ENCODE peak calls at places on chromosomes 16 and 17, in nine cellular contexts. O is endodermal cell, Z is OCI-LY7, V is nephron progenitor cell, S is left lung, Q is HFFc6, Y is GM13976, G is A549, L is H1. K is an unnamed sample.
A peak's percentile ranks its signal among the peaks of the same experiment; 100 is the strongest.

GRCh38 chr16:65268331-65268730 is 146.5 kb upstream of the CDH11 start:
- DNase-seq in Q (peak; percentile 2), L (no peak), G (no peak), S (no peak), V (no peak), Y (no peak), Z (no peak), O (no peak), K (no peak)

GRCh38 chr16:84847554-84848415 is 28.0 kb downstream of the CRISPLD2 start:
- DNase-seq in Q (no peak), L (no peak), S (no peak), Y (no peak), G (no peak), Z (no peak), O (no peak), V (no peak), K (no peak)

GRCh38 chr16:87487361-87487924 is 5.4 kb downstream of the ZCCHC14 start:
- DNase-seq in G (no peak), O (peak; percentile 85), V (no peak), Z (no peak), Q (no peak), S (peak; percentile 86), Y (no peak), L (peak; percentile 15), K (no peak)

GRCh38 chr17:79619196-79619595 is 8.3 kb upstream of the RBFOX3 start:
- DNase-seq in L (no peak), O (peak; percentile 49), S (no peak), G (no peak), V (no peak), Y (no peak), Q (no peak), Z (no peak), K (no peak)

GRCh38 chr17:39757931-39758873 is 20.5 kb downstream of the GRB7 start:
- DNase-seq in S (no peak), O (peak; percentile 56), L (no peak), Y (peak; percentile 61), G (no peak), V (no peak), Q (no peak), Z (peak; percentile 57), K (no peak)

GRCh38 chr16:56880176-56880575 is 15.2 kb downstream of the SLC12A3 start:
- DNase-seq in Q (no peak), S (no peak), G (no peak), Y (no peak), O (no peak), V (no peak), Z (no peak), L (no peak), K (no peak)

GRCh38 chr17:6474376-6474775 is 30.1 kb downstream of the PIMREG start:
- DNase-seq in Q (no peak), Y (no peak), V (no peak), O (no peak), Z (no peak), L (no peak), S (peak; percentile 75), G (no peak), K (no peak)

GRCh38 chr16:47072158-47072557 is 71.6 kb downstream of the NETO2 start:
- DNase-seq in O (no peak), Y (no peak), S (no peak), L (no peak), Q (no peak), G (no peak), V (no peak), Z (no peak), K (no peak)

GRCh38 chr17:77694391-77695363 is 263.8 kb upstream of the TNRC6C start:
- DNase-seq in S (no peak), L (no peak), Z (no peak), Y (no peak), V (no peak), O (peak; percentile 46), Q (no peak), G (no peak), K (no peak)

DNA sequence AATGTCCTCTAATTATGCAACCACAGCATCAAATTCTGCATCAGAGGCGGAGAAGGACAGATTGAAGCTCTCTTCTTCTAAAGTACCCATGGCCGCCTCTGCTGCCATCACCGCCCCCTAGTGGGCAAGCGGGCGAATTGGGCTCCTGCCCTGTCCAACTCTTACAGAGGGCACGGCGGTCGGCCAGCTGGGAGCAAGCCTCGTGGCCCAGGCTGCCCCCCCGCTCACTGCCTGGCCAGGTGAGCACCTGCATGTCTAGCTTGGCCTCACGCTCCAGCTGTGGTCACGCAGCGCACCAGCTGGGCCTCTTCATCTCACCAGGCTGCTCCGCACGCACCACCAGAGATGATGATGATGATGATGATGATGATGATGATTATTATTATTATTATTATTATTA is 146.1 kb upstream of the TOM1L1 start:
- DNase-seq in Y (peak; percentile 12), Q (no peak), L (no peak), Z (peak; percentile 18), V (no peak), O (peak; percentile 89), S (peak; percentile 54), G (no peak), K (no peak)
- TF ChIP-seq CTCF in Y (no peak), Q (peak; percentile 40), L (peak; percentile 61), Z (peak; percentile 77), V (peak; percentile 27), O (peak; percentile 70), S (no peak), G (peak; percentile 19), K (peak; percentile 28)

GRCh38 chr17:67082110-67082509 is 37.8 kb downstream of the CACNG1 start:
- DNase-seq in L (no peak), Q (no peak), V (no peak), Z (peak; percentile 62), Y (peak; percentile 66), S (no peak), O (no peak), G (no peak), K (no peak)
- TF ChIP-seq CTCF in L (no peak), Q (no peak), V (no peak), Z (peak; percentile 72), Y (peak; percentile 26), S (no peak), O (peak; percentile 44), G (no peak), K (no peak)

DNA sequence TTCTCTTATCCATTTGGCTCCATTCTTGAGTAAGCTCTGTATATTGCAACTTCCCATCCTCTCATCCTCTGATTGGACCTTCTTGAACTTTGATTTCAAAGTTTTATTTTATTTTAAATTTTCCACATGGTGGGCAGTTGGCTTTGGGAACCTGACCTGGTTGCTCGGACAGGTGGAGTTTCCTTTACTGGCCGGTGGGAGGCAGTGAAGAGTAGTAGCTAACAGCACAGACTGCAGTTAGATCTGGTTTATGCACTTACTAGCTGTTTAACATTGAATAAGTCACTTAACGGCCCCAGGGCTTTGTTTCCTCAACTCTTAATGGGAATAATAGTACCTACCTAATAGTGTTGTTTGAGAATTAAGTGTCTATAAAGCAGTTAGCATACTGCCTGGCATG is 92.8 kb downstream of the GPR139 start:
- DNase-seq in Y (no peak), Q (no peak), Z (no peak), S (no peak), G (peak; percentile 12), V (peak; percentile 15), L (no peak), O (peak; percentile 74), K (no peak)
- TF ChIP-seq CTCF in Y (peak; percentile 10), Q (no peak), Z (peak; percentile 64), S (no peak), G (peak; percentile 37), V (peak; percentile 54), L (peak; percentile 68), O (peak; percentile 84), K (peak; percentile 56)

DNA sequence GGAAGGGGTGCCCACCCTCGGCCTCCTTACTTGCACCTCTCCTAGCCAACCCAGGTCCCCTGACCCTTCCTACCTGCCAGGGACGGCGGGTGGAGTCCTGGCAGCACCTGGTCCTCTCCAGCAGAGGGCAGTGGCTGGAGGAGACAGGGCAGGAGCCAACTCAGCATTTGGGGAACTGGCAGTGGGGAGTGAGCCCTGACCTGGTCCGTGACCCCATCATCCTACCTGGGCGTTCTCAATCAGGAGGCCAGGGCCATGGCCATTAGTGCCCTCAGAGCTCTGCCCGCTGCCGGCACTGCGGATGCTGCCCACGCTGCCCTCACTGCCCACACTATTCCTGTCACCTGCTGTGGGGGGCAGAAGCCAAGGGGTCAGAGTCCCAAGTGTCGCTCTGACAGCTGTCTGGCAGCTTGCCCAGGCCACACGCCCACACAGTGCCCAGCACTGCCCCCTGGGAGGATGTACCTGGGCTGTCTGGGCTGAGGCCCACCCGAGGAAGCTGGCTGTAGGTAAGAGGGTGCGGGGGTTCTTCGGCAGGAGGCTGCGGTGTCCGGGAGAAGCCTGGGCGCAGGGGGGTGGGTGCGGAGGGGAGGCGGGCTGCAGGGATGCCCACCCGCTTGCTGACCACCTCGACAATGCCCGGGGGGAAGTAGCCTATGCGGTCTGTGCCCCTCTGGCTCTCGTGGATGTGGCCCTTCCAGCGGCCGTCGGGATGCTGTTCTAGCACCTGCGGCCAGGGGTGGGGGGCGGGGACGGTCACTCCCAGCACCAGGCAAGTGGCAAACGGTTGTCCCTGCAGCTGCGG is 10.8 kb downstream of the CASKIN2 start:
- DNase-seq in V (no peak), S (peak; percentile 82), O (peak; percentile 93), Y (peak; percentile 88), L (no peak), Q (no peak), Z (peak; percentile 70), G (peak; percentile 89), K (no peak)
- TF ChIP-seq CTCF in V (peak; percentile 51), S (peak; percentile 56), O (peak; percentile 82), Y (peak; percentile 65), L (peak; percentile 95), Q (peak; percentile 71), Z (peak; percentile 84), G (peak; percentile 67), K (peak; percentile 58)

GRCh38 chr16:49348408-49349176 is 25.0 kb upstream of the C16orf78 start:
- DNase-seq in O (peak; percentile 64), G (no peak), Q (no peak), L (no peak), Y (no peak), Z (peak; percentile 20), S (no peak), V (no peak), K (no peak)
- TF ChIP-seq CTCF in O (peak; percentile 45), G (no peak), Q (no peak), L (peak; percentile 63), Y (no peak), Z (peak; percentile 51), S (no peak), V (no peak), K (no peak)

DNA sequence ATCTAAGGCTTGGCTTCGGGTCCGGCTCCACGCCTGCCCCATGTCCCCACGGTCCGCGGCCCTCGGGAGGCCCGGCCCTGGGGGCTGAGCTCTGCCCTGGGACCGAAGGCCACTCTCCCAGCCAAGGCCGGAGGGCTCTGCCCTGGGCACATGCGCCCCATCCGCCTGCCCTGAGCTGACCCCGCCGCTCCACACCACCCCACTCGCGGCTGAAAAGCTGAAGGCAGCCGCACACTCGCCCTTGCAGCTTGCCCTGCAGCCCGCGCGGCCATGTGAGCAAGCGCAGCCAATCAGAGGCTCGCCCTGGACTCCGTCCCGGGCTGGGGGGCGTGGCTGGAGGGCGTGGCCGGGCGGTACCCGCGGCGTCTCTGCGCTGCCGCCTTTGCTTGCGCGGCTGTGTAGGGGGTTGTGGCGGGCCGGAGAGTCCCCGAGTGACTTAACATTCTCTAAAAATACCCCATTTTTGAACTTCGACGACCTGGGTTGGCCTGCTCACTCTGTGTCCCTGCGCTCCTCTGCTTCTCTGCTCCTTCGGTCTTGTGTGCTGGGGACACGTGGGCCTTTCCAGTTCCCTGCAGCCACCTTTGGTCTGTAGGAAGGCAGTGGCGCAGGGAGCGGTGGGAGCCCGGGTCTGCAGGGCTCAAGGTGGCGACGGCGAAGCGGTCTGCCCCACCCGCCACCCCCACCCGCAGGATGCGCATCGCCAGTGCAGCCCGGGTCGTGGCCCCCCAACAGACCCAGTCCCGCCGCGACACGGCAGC is 8.8 kb upstream of the MAP2K3 start:
- DNase-seq in L (no peak), S (peak; percentile 100), Q (peak; percentile 81), Z (peak; percentile 94), G (peak; percentile 98), V (peak; percentile 99), Y (peak; percentile 98), O (peak; percentile 99), K (peak; percentile 93)
- TF ChIP-seq CTCF in L (peak; percentile 17), S (no peak), Q (peak; percentile 43), Z (peak; percentile 24), G (no peak), V (no peak), Y (no peak), O (peak; percentile 43), K (no peak)